ENCODE peak calls at places on chromosomes 4 and X, in six cellular contexts. M, P, G, E, T and S are unnamed samples.

GRCh38 chrX:46125139-46125538 is 420.1 kb downstream of the ZNF674 start:
- DNase-seq in E (no peak), T (no peak), G (no peak), M (no peak), P (no peak), S (no peak)

GRCh38 chr4:74258949-74259348 is 49.3 kb upstream of the EPGN start:
- DNase-seq in G (no peak), P (no peak), T (no peak), M (no peak), E (no peak), S (no peak)

GRCh38 chr4:26579169-26579568 is 4.7 kb upstream of the TBC1D19 start:
- DNase-seq in T (no peak), G (no peak), M (no peak), E (no peak), P (no peak), S (no peak)

GRCh38 chr4:133146574-133147198 is 2.4 kb upstream of the PCDH10 start:
- DNase-seq in P (no peak), T (peak; percentile 86), G (peak; percentile 15), M (peak; percentile 23), E (no peak), S (peak; percentile 21)

GRCh38 chr4:189940178-189941004 is at the start of gene FRG1:
- DNase-seq in M (peak; percentile 86), P (peak; percentile 68), G (peak; percentile 88), T (peak; percentile 96), E (peak; percentile 64), S (peak; percentile 75)

GRCh38 chr4:19729873-19730735 is 521.6 kb upstream of the SLIT2 start:
- DNase-seq in E (no peak), T (no peak), G (no peak), P (no peak), M (no peak), S (no peak)

GRCh38 chrX:32520789-32521188 is 690.6 kb downstream of the DMD start:
- DNase-seq in T (no peak), M (no peak), E (no peak), P (no peak), G (no peak), S (no peak)

GRCh38 chrX:12065251-12065650 is 73.0 kb upstream of the FRMPD4 start:
- DNase-seq in M (no peak), T (peak; percentile 41), E (no peak), P (no peak), G (no peak), S (no peak)

GRCh38 chr4:36399762-36400353 is 118.4 kb downstream of the DTHD1 start:
- DNase-seq in G (peak; percentile 2), E (peak; percentile 24), T (no peak), M (no peak), P (no peak), S (no peak)

GRCh38 chrX:131045786-131046185 is 12.4 kb upstream of the ARHGAP36 start:
- DNase-seq in P (no peak), E (no peak), M (no peak), G (no peak), T (no peak), S (no peak)

GRCh38 chrX:71556026-71556425 is 22.2 kb upstream of the GCNA start:
- DNase-seq in M (no peak), E (no peak), G (no peak), T (no peak), P (no peak), S (no peak)

GRCh38 chrX:41922694-41923171 is 621 bp downstream of the CASK start:
- DNase-seq in T (peak; percentile 49), G (no peak), M (peak; percentile 22), P (no peak), E (no peak), S (no peak)

GRCh38 chrX:124010157-124010556 is 48.7 kb downstream of the STAG2 start:
- DNase-seq in P (no peak), G (no peak), T (no peak), E (no peak), M (no peak), S (no peak)

GRCh38 chrX:20284444-20284843 is 17.7 kb upstream of the RPS6KA3 start:
- DNase-seq in M (no peak), G (no peak), T (no peak), E (no peak), P (no peak), S (no peak)

GRCh38 chrX:153848325-153848724 is 18.0 kb upstream of the PDZD4 start:
- DNase-seq in G (no peak), E (no peak), M (no peak), T (no peak), P (no peak), S (no peak)

GRCh38 chr4:80045831-80046230 is 27.2 kb downstream of the ANTXR2 start:
- DNase-seq in G (no peak), T (no peak), P (no peak), E (no peak), M (no peak), S (no peak)

GRCh38 chr4:39469429-39470077 is 10.7 kb downstream of the LIAS start:
- DNase-seq in M (peak; percentile 46), P (no peak), T (no peak), G (peak; percentile 89), E (peak; percentile 48), S (peak; percentile 15)

GRCh38 chr4:107825072-107825789 is 499 bp downstream of the SGMS2 start:
- DNase-seq in G (no peak), T (peak; percentile 63), P (peak; percentile 13), E (no peak), M (no peak), S (no peak)

DNA sequence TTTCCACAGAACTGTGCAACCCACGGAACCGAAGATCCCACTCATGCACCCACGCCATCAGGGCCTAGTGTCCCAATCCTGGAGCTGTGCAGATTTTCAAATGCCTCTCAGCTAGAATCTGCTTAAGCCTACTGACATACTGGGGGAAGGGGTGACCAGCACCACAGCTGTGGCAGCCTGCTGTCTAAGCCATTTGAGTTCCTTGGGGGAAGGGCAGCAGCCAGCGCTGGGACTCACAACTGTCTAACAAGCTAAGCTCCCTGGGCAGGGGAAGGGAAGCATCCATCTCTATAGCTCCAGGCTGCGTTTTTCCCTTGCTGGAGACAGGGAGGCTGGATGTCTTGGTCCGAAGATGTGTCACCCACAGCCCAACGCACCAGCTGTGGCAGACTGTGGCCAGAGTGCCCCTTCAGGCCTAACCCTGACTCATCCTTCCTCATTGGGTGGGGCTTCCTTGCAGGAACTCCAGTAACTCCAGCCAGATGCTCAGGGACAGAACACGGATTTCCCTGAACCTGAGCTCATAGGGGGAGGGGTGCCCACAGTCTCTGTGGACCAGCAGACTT is 194.8 kb downstream of the CHRDL1 start:
- DNase-seq in T (no peak), M (no peak), G (no peak), P (no peak), E (no peak), S (no peak)
- TF ChIP-seq POLR2A in T (no peak), M (no peak), G (no peak), P (no peak), E (no peak), S (no peak)

DNA sequence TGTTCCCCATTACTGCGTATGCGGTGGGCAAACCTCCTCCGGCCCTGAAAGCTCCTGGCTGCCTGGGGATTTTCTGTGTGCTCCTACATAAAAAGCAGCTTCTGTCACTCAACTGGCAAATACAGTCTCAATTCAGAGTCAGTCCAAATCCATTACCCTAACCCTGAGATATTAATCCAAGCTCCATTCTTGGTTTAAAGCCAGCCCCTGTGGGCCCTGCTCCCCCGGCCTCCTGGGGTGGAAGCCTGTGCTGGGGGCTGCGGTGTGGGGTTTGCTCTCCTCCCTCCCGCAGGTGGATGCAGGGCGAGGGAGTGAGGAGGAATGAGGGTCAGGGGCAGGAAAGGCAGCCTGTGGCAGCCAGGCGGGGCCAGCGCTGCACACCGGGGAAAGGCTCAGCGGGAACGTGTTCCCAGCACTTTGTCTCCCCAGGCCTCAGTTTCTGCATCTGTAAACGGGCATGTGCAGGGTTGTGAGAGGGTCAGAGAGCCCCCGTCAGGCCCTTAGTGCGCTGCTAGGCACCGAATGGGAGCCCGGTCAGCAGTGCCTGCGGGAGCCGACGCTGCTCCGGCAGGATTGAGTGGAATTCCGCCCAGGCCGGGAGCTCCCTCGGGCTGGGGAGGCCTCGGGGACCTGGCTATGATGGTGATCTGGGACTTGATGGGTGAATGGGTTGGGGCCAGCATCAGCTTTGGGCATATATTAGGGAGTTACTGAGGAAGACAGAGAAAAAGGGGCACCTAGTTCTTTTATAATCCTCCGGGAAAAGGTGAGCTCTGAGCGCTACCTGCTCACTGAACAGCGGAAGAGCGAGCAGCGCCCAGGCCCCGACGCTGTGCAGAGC is 6.3 kb upstream of the RGS12 start:
- DNase-seq in P (peak; percentile 73), G (no peak), T (peak; percentile 47), M (no peak), E (peak; percentile 70), S (no peak)
- TF ChIP-seq TAF1 in P (no peak), G (peak; percentile 20), T (no peak), M (no peak), E (no peak), S (no peak)

GRCh38 chr4:110193822-110194761 is 4.3 kb downstream of the ELOVL6 start:
- DNase-seq in P (peak; percentile 29), M (peak; percentile 86), E (peak; percentile 95), T (peak; percentile 60), G (peak; percentile 74), S (peak; percentile 41)

GRCh38 chr4:110196871-110197420 is 1.5 kb downstream of the ELOVL6 start:
- DNase-seq in P (peak; percentile 46), E (no peak), T (peak; percentile 78), G (no peak), M (no peak), S (peak; percentile 39)

GRCh38 chr4:110195561-110196205 is 2.7 kb downstream of the ELOVL6 start:
- DNase-seq in E (no peak), P (no peak), G (no peak), T (no peak), M (no peak), S (no peak)

GRCh38 chr4:110197421-110198398 is 705 bp downstream of the ELOVL6 start:
- DNase-seq in E (no peak), G (no peak), T (peak; percentile 63), P (peak; percentile 29), M (peak; percentile 23), S (peak; percentile 27)

DNA sequence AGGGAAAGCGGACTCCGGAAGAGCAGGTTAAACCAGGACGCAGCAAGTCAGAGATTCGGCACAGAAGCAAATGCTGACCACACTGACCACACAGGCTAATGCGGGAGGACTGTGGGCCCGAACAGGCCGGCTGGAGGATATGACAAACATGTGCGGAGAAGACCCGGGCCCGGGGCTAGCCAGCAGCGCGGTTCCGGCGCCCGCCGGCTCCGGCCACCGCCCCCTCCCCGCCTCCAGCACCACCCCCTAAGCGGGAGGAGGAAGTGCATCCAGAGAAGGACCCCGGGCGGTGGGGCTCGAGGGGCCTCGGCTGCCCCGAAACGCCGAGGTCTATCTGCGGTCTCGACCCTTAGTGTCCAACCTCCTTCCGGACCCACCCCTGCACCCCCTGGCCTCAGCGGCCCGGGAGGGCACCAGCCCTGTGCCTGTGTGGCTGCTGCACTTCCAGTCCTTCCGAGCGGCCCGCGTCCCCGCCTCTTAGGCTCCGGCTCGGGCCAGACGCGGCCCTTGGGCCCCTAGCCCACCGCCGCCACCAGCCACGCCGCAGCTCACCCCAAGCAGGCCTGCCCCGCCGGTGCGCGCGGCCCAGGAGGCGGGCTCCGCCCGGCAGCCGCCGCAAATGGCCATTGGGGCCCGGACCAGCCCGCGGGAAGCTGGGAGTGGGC is 2.1 kb downstream of the ELOVL6 start:
- DNase-seq in G (peak; percentile 41), T (peak; percentile 84), E (no peak), P (peak; percentile 22), M (peak; percentile 76), S (peak; percentile 29)
- TF ChIP-seq POLR2A in G (peak; percentile 79), T (peak; percentile 75), E (peak; percentile 73), P (peak; percentile 38), M (peak; percentile 85), S (no peak)

DNA sequence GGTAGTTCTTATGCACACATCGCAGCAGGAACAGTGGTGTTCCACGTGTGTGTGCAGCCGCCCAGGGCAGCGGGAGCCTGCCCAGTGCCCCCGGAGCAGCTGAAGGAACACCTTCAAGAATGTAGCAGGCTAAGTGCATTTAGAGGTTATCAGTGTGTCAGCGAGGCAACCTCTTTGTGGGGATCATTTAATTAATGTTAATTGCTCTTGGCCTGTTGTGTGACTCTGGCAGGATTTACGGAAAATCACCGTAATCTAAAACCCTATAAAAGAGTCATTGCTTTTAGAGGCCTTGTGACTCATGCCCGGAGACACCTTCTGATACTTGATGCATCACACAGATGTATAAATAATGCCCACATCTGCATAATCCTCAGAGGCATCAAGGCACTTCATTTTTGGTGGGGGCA is 47.3 kb upstream of the GATB start:
- DNase-seq in T (no peak), P (no peak), G (no peak), M (no peak), E (no peak), S (no peak)
- TF ChIP-seq TAF1 in T (no peak), P (no peak), G (no peak), M (no peak), E (no peak), S (no peak)